ENCODE peak calls at places on chromosomes 5 and 9, in eight cellular contexts. L is astrocyte; Z is GM12878; Y is ovary; T is cardiac muscle cell; S is CD4-positive, CD25-positive, alpha-beta regulatory T cell; F is heart left ventricle; K is lung. Q is an unnamed sample.

GRCh38 chr5:3590967-3591900 is 4.4 kb upstream of the IRX1 start:
- DNase-seq in Z (no peak), L (no peak), F (no peak), K (no peak), T (no peak), S (no peak), Y (no peak), Q (no peak)

GRCh38 chr9:114035221-114035844 is 42.8 kb downstream of the AMBP start:
- DNase-seq in L (no peak), K (no peak), S (no peak), Z (no peak), F (no peak), Y (no peak), T (no peak), Q (no peak)

GRCh38 chr5:59319286-59319685 is 574.2 kb downstream of the PDE4D start:
- DNase-seq in Z (no peak), K (no peak), S (no peak), T (no peak), Y (no peak), L (no peak), F (no peak), Q (no peak)

GRCh38 chr9:135315572-135315971 is 164.0 kb upstream of the PPP1R26 start:
- DNase-seq in S (no peak), K (no peak), T (no peak), Z (no peak), Y (no peak), F (no peak), L (no peak), Q (no peak)

GRCh38 chr5:4007001-4007400 is 411.4 kb downstream of the IRX1 start:
- DNase-seq in K (no peak), L (no peak), S (no peak), Z (no peak), F (no peak), Y (no peak), T (no peak), Q (no peak)

GRCh38 chr5:168889039-168889438 is 309.9 kb upstream of the PANK3 start:
- DNase-seq in K (no peak), S (no peak), L (no peak), T (no peak), F (no peak), Z (no peak), Y (no peak), Q (no peak)

GRCh38 chr9:137277329-137278041 is at the start of gene TOR4A:
- DNase-seq in S (no peak), F (peak; percentile 95), Y (peak; percentile 80), L (peak; percentile 75), K (peak; percentile 91), T (peak; percentile 85), Z (peak; percentile 42), Q (peak; percentile 65)

GRCh38 chr5:151664694-151665583 is 21.8 kb downstream of the SPARC start:
- DNase-seq in F (peak; percentile 69), S (no peak), L (peak; percentile 73), T (no peak), Z (no peak), K (no peak), Y (peak; percentile 62), Q (no peak)

GRCh38 chr5:92328584-92329259 is 945.6 kb upstream of the ARRDC3 start:
- DNase-seq in F (no peak), T (no peak), L (no peak), K (no peak), S (no peak), Y (no peak), Z (no peak), Q (no peak)

GRCh38 chr5:67182406-67182805 is 14.2 kb downstream of the CD180 start:
- DNase-seq in L (peak; percentile 86), S (no peak), K (peak; percentile 50), T (peak; percentile 17), F (peak; percentile 53), Z (no peak), Y (peak; percentile 63), Q (peak; percentile 41)

GRCh38 chr9:124428751-124429529 is 13.7 kb upstream of the PSMB7 start:
- DNase-seq in L (no peak), S (no peak), K (no peak), F (no peak), Z (no peak), T (no peak), Y (no peak), Q (no peak)

GRCh38 chr9:17930091-17930490 is 351.2 kb downstream of the SH3GL2 start:
- DNase-seq in T (no peak), F (no peak), Y (no peak), S (no peak), L (no peak), K (no peak), Z (no peak), Q (no peak)

GRCh38 chr5:41193462-41194166 is 19.7 kb downstream of the C6 start:
- DNase-seq in T (no peak), L (peak; percentile 88), F (peak; percentile 96), Z (no peak), K (peak; percentile 94), Y (peak; percentile 91), S (no peak), Q (no peak)

GRCh38 chr5:98110791-98111190 is 662.7 kb upstream of the RGMB start:
- DNase-seq in L (no peak), T (no peak), Z (no peak), K (no peak), Y (no peak), S (no peak), F (no peak), Q (peak; percentile 86)

GRCh38 chr5:135534609-135535419 is 950 bp downstream of the NEUROG1 start:
- DNase-seq in Z (no peak), S (no peak), L (no peak), K (no peak), T (no peak), F (no peak), Y (no peak), Q (no peak)

GRCh38 chr9:91886433-91887031 is 63.5 kb downstream of the ROR2 start:
- DNase-seq in T (no peak), F (no peak), K (no peak), Z (no peak), Y (no peak), L (no peak), S (no peak), Q (no peak)

GRCh38 chr9:14987858-14988257 is 77.6 kb upstream of the FREM1 start:
- DNase-seq in K (no peak), F (no peak), L (no peak), S (peak; percentile 14), T (no peak), Z (no peak), Y (no peak), Q (no peak)

GRCh38 chr5:65101706-65102105 is 333.0 kb downstream of the CWC27 start:
- DNase-seq in Z (no peak), F (no peak), S (no peak), Y (no peak), T (no peak), L (no peak), K (no peak), Q (no peak)

GRCh38 chr5:159339451-159339850 is 9.2 kb upstream of the IL12B start:
- DNase-seq in Y (no peak), T (no peak), F (no peak), L (no peak), Z (no peak), K (no peak), S (no peak), Q (peak; percentile 47)

GRCh38 chr5:15425802-15426201 is 74.2 kb upstream of the FBXL7 start:
- DNase-seq in F (no peak), S (no peak), Z (no peak), Y (no peak), T (no peak), K (no peak), L (peak; percentile 29), Q (no peak)

GRCh38 chr5:145780961-145781360 is 54.2 kb downstream of the PRELID2 start:
- DNase-seq in S (no peak), K (no peak), Y (no peak), F (no peak), L (no peak), T (no peak), Z (no peak), Q (no peak)

GRCh38 chr9:122215663-122216062 is 13.1 kb downstream of the LHX6 start:
- DNase-seq in T (no peak), Y (no peak), S (no peak), F (no peak), K (no peak), Z (no peak), L (no peak), Q (no peak)

GRCh38 chr9:122212473-122213004 is 16.2 kb downstream of the LHX6 start:
- DNase-seq in L (no peak), T (no peak), K (no peak), Z (no peak), S (no peak), Y (no peak), F (no peak), Q (no peak)

GRCh38 chr9:122214507-122214906 is 14.2 kb downstream of the LHX6 start:
- DNase-seq in S (no peak), Y (no peak), L (no peak), Z (no peak), F (no peak), K (no peak), T (no peak), Q (no peak)

GRCh38 chr9:122213589-122214413 is 15.0 kb downstream of the LHX6 start:
- DNase-seq in K (no peak), Y (peak; percentile 48), L (no peak), Z (no peak), S (peak; percentile 20), T (peak; percentile 87), F (no peak), Q (peak; percentile 73)

GRCh38 chr9:122213102-122213588 is 15.6 kb downstream of the LHX6 start:
- DNase-seq in F (no peak), Z (no peak), L (no peak), T (no peak), K (no peak), S (no peak), Y (no peak), Q (no peak)
- H3K27me3 ChIP-seq in F (peaks cover 83% of the 10 kb centered on the region), Z (peaks cover 2% of the 10 kb centered on the region), L (peaks cover 74% of the 10 kb centered on the region), T (peaks cover 85% of the 10 kb centered on the region), K (no peaks in the 10 kb centered on the region), S (peaks cover 40% of the 10 kb centered on the region), Y (no peaks in the 10 kb centered on the region), Q (peaks cover 82% of the 10 kb centered on the region)

GRCh38 chr9:77750284-77750683 is 102.2 kb upstream of the GNA14 start:
- DNase-seq in S (no peak), K (no peak), Y (no peak), Z (no peak), L (peak; percentile 49), T (no peak), F (no peak), Q (no peak)
- H3K27ac ChIP-seq in S (no peak overlapping the region), K (no peak overlapping the region), Y (no peak overlapping the region), Z (no peak overlapping the region), L (peak overlapping the region; percentile 48), T (no peak overlapping the region), F (no peak overlapping the region), Q (no peak overlapping the region)

DNA sequence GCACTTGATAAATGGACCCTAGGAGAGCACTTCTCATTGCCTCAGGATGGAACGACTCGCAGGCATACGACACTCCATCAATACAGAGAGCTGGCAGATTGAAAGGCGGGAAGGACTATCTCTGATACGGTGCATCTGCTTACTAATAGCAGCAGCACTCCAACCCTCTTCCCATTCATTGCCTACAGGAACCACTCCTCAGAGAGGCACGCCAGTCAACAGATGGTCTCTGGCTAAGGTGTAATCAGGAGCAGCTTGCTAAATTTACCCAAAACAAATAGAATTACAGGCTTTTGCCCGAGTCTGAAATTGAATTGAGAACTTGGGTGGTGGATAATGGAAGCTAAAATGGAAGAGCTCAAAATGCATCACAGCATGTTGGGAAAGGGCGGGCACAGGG is 168.0 kb downstream of the EFNA5 start:
- DNase-seq in Y (no peak), F (no peak), T (no peak), S (no peak), Z (no peak), K (no peak), L (no peak), Q (no peak)
- H3K27me3 ChIP-seq in Y (no peaks in the 10 kb centered on the region), F (no peaks in the 10 kb centered on the region), T (no peaks in the 10 kb centered on the region), S (peaks cover 3% of the 10 kb centered on the region), Z (no peaks in the 10 kb centered on the region), K (no peaks in the 10 kb centered on the region), L (no peaks in the 10 kb centered on the region), Q (no peaks in the 10 kb centered on the region)

GRCh38 chr9:37243588-37244345 is 123.4 kb downstream of the ZCCHC7 start:
- DNase-seq in L (peak; percentile 48), K (no peak), Z (no peak), T (no peak), Y (no peak), F (no peak), S (no peak), Q (no peak)
- H3K27ac ChIP-seq in L (no peak overlapping the region), K (no peak overlapping the region), Z (no peak overlapping the region), T (no peak overlapping the region), Y (no peak overlapping the region), F (no peak overlapping the region), S (no peak overlapping the region), Q (no peak overlapping the region)

Q was measured in foreskin keratinocyte.